ENCODE peak calls at places on chromosomes 2 and 18, in six cellular contexts. A, Y, N, D, S and X are unnamed samples.

GRCh38 chr2:43005211-43005974 is 213.0 kb upstream of the HAAO start:
- DNase-seq in A (no peak), Y (no peak), N (peak), D (no peak), S (no peak), X (no peak)

GRCh38 chr2:111716901-111717635 is 166.9 kb downstream of the ANAPC1 start:
- DNase-seq in A (no peak), Y (no peak), N (no peak), D (no peak), S (no peak), X (no peak)

GRCh38 chr2:131043199-131044077 is 49.8 kb downstream of the FAM168B start:
- DNase-seq in A (no peak), Y (no peak), N (no peak), D (no peak), S (no peak), X (no peak)

GRCh38 chr18:23138470-23138869 is 3.2 kb downstream of the CABLES1 start:
- DNase-seq in A (no peak), Y (no peak), N (no peak), D (no peak), S (no peak), X (no peak)

GRCh38 chr2:120875431-120875830 is 139.8 kb downstream of the GLI2 start:
- DNase-seq in A (no peak), Y (no peak), N (no peak), D (no peak), S (no peak), X (no peak)

GRCh38 chr2:168363382-168364092 is 92.5 kb upstream of the CERS6 start:
- DNase-seq in A (no peak), Y (no peak), N (no peak), D (no peak), S (peak), X (no peak)

GRCh38 chr2:216637472-216637871 is 4.3 kb downstream of the IGFBP2 start:
- DNase-seq in A (no peak), Y (no peak), N (no peak), D (no peak), S (no peak), X (no peak)

GRCh38 chr2:240245706-240246105 is 105.2 kb upstream of the OTOS start:
- DNase-seq in A (no peak), Y (no peak), N (no peak), D (peak), S (no peak), X (no peak)

GRCh38 chr2:40450066-40450841 is 1.6 kb downstream of the SLC8A1 start:
- DNase-seq in A (no peak), Y (no peak), N (peak), D (no peak), S (peak), X (no peak)

GRCh38 chr18:40347261-40347660 is 1607.8 kb upstream of the PIK3C3 start:
- DNase-seq in A (no peak), Y (no peak), N (no peak), D (no peak), S (no peak), X (no peak)

GRCh38 chr2:56184500-56184996 is 758 bp downstream of the CCDC85A start:
- DNase-seq in A (no peak), Y (no peak), N (no peak), D (peak), S (peak), X (no peak)

GRCh38 chr2:105100064-105100840 is 62.4 kb downstream of the MRPS9 start:
- DNase-seq in A (no peak), Y (no peak), N (peak), D (no peak), S (peak), X (no peak)

GRCh38 chr2:230898661-230899091 is 26.4 kb downstream of the GPR55 start:
- DNase-seq in A (no peak), Y (no peak), N (no peak), D (peak), S (no peak), X (no peak)

GRCh38 chr2:222296311-222296736 is 2.5 kb downstream of the PAX3 start:
- DNase-seq in A (no peak), Y (no peak), N (no peak), D (no peak), S (no peak), X (no peak)

GRCh38 chr2:197209742-197210408 is 100.7 kb downstream of the ANKRD44 start:
- DNase-seq in A (no peak), Y (no peak), N (no peak), D (no peak), S (peak), X (no peak)

GRCh38 chr2:27954771-27955384 is 64.3 kb downstream of the BABAM2 start:
- DNase-seq in A (no peak), Y (peak), N (no peak), D (no peak), S (peak), X (no peak)

GRCh38 chr2:238813109-238813508 is 34.8 kb upstream of the TWIST2 start:
- DNase-seq in A (no peak), Y (no peak), N (no peak), D (peak), S (no peak), X (no peak)

GRCh38 chr18:57446322-57446721 is 11.1 kb downstream of the ONECUT2 start:
- DNase-seq in A (no peak), Y (no peak), N (no peak), D (peak), S (peak), X (no peak)

GRCh38 chr18:45014047-45014501 is 333.4 kb downstream of the SETBP1 start:
- DNase-seq in A (no peak), Y (no peak), N (peak), D (peak), S (no peak), X (no peak)

GRCh38 chr2:174780191-174780590 is 15.9 kb upstream of the CHRNA1 start:
- DNase-seq in A (no peak), Y (no peak), N (no peak), D (no peak), S (no peak), X (no peak)

GRCh38 chr18:25875574-25875973 is 214.8 kb downstream of the SS18 start:
- DNase-seq in A (no peak), Y (no peak), N (no peak), D (no peak), S (no peak), X (no peak)

GRCh38 chr2:68936462-68936861 is 16.2 kb downstream of the GKN2 start:
- DNase-seq in A (no peak), Y (no peak), N (no peak), D (no peak), S (no peak), X (no peak)

GRCh38 chr18:68735498-68736343 is 20.8 kb upstream of the TMX3 start:
- DNase-seq in A (no peak), Y (no peak), N (no peak), D (no peak), S (peak), X (no peak)

GRCh38 chr2:20227894-20228505 is 3.1 kb upstream of the SDC1 start:
- DNase-seq in A (no peak), Y (no peak), N (no peak), D (peak), S (no peak), X (no peak)

GRCh38 chr2:75098856-75099255 is 100.5 kb downstream of the TACR1 start:
- DNase-seq in A (no peak), Y (no peak), N (no peak), D (peak), S (peak), X (peak)

GRCh38 chr2:50535971-50536759 is 495.8 kb downstream of the NRXN1 start:
- DNase-seq in A (no peak), Y (no peak), N (no peak), D (no peak), S (peak), X (no peak)

GRCh38 chr2:69185807-69186206 is 172.8 kb downstream of the ANTXR1 start:
- DNase-seq in A (no peak), Y (no peak), N (no peak), D (no peak), S (no peak), X (no peak)

GRCh38 chr2:27442282-27442980 is at the start of gene KRTCAP3:
- DNase-seq in A (peak), Y (peak), N (no peak), D (peak), S (no peak), X (peak)

GRCh38 chr2:70831861-70832260 is 3.8 kb downstream of the CD207 start:
- DNase-seq in A (no peak), Y (no peak), N (no peak), D (no peak), S (no peak), X (no peak)

GRCh38 chr2:219171231-219171651 is 1.4 kb upstream of the SLC23A3 start:
- DNase-seq in A (no peak), Y (peak), N (no peak), D (peak), S (peak), X (no peak)

GRCh38 chr2:134669731-134670669 is 48.8 kb downstream of the TMEM163 start:
- DNase-seq in A (no peak), Y (no peak), N (no peak), D (no peak), S (no peak), X (no peak)

GRCh38 chr2:27408601-27409320 is 630 bp downstream of the PPM1G start:
- DNase-seq in A (no peak), Y (peak), N (no peak), D (no peak), S (peak), X (no peak)

GRCh38 chr2:75609937-75610508 is 36.6 kb upstream of the MRPL19 start:
- DNase-seq in A (no peak), Y (no peak), N (no peak), D (no peak), S (no peak), X (no peak)